ENCODE peak calls at places on chromosomes 13 and 19, in nine cellular contexts. Y is brain microvascular endothelial cell, J is adrenal gland, P is fibroblast of pulmonary artery, L is cardiac fibroblast, G is AG10803, N is astrocyte, O is uterus, U is HFF-Myc. M is an unnamed sample.

GRCh38 chr19:33304760-33305647 is 2.7 kb upstream of the CEBPA start:
- DNase-seq in J (no peak), P (no peak), O (no peak), N (no peak), Y (no peak), L (no peak), G (no peak), U (no peak), M (no peak)

GRCh38 chr13:94079876-94080275 is 399.6 kb downstream of the DCT start:
- DNase-seq in N (peak; percentile 51), Y (no peak), P (peak; percentile 36), U (no peak), J (no peak), G (peak; percentile 78), O (no peak), L (peak; percentile 42), M (no peak)

GRCh38 chr19:8304841-8305621 is 3.1 kb downstream of the CD320 start:
- DNase-seq in U (no peak), O (peak; percentile 17), P (no peak), L (no peak), N (no peak), Y (no peak), J (no peak), G (no peak), M (no peak)

GRCh38 chr13:114025432-114026127 is 51.7 kb upstream of the C13orf46 start:
- DNase-seq in J (no peak), U (peak; percentile 27), L (peak; percentile 46), Y (peak; percentile 61), N (peak; percentile 69), O (peak; percentile 58), G (peak; percentile 75), P (peak; percentile 74), M (no peak)

GRCh38 chr19:14318873-14319272 is 62.4 kb upstream of the ADGRE5 start:
- DNase-seq in P (no peak), N (no peak), G (no peak), O (no peak), U (no peak), Y (no peak), L (no peak), J (peak; percentile 13), M (no peak)

GRCh38 chr13:96052655-96053002 is 572 bp downstream of the UGGT2 start:
- DNase-seq in P (peak; percentile 72), N (peak; percentile 70), Y (peak; percentile 32), O (no peak), G (peak; percentile 64), J (no peak), U (no peak), L (peak; percentile 85), M (peak; percentile 71)

GRCh38 chr19:48636859-48637448 is at the start of gene DBP:
- DNase-seq in O (no peak), P (no peak), G (no peak), L (no peak), U (no peak), N (no peak), Y (no peak), J (peak; percentile 72), M (no peak)

GRCh38 chr13:31485183-31485582 is 254.1 kb upstream of the RXFP2 start:
- DNase-seq in L (peak; percentile 78), O (no peak), P (peak; percentile 76), Y (peak; percentile 68), U (no peak), J (no peak), N (no peak), G (no peak), M (no peak)

GRCh38 chr13:60152114-60152513 is 11.6 kb downstream of the DIAPH3 start:
- DNase-seq in J (no peak), G (peak; percentile 25), Y (no peak), P (no peak), N (peak; percentile 59), O (no peak), L (no peak), U (no peak), M (peak; percentile 17)

GRCh38 chr13:50426932-50427331 is 411.7 kb downstream of the KCNRG start:
- DNase-seq in N (no peak), Y (no peak), P (no peak), U (no peak), L (no peak), O (no peak), J (no peak), G (no peak), M (no peak)
- H3K4me3 ChIP-seq in N (no peak overlapping the region), Y (no peak overlapping the region), P (no peak overlapping the region), U (no peak overlapping the region), L (no peak overlapping the region), O (no peak overlapping the region), J (no peak overlapping the region), G (no peak overlapping the region), M (no peak overlapping the region)

GRCh38 chr13:76053181-76053580 is 417.1 kb downstream of the LMO7 start:
- DNase-seq in Y (no peak), L (no peak), P (no peak), J (no peak), U (no peak), G (no peak), N (no peak), O (no peak), M (peak; percentile 53)

GRCh38 chr13:76043882-76044281 is 407.8 kb downstream of the LMO7 start:
- DNase-seq in N (no peak), P (peak; percentile 3), Y (no peak), G (no peak), L (no peak), O (no peak), U (no peak), J (no peak), M (peak; percentile 22)

GRCh38 chr13:76048675-76049396 is 412.7 kb downstream of the LMO7 start:
- DNase-seq in J (no peak), L (no peak), Y (no peak), U (no peak), G (no peak), P (no peak), O (no peak), N (no peak), M (no peak)

GRCh38 chr13:76049397-76049746 is 413.2 kb downstream of the LMO7 start:
- DNase-seq in U (no peak), O (no peak), P (no peak), N (no peak), G (no peak), L (no peak), J (no peak), Y (no peak), M (no peak)

DNA sequence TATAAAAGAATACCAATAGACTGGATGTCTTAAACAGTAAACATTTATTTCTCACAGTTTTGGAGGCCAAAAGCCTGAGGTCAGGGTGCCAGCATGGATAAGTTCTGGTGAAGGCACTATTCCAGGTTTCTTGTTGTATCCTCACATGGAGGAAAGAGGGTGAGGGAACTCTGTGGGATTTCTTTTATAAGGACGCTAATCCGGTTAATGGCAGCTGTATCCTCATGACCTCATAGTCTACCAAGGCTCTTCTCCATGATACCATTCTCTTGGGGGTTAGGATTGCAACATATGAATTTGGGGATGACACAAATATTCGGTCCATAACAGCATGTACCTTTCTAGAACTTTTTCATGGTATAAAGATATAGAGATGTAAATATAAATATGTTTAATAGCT is 412.0 kb downstream of the LMO7 start:
- DNase-seq in G (no peak), Y (no peak), P (no peak), U (no peak), L (no peak), N (no peak), J (no peak), O (no peak), M (no peak)
- TF ChIP-seq CTCF in G (no peak), Y (no peak), P (no peak), U (no peak), L (no peak), N (no peak), J (no peak), O (no peak), M (no peak)

GRCh38 chr19:19226663-19227062 is 14.9 kb downstream of the NCAN start:
- DNase-seq in P (no peak), Y (no peak), N (no peak), U (no peak), L (no peak), J (no peak), G (no peak), O (no peak), M (no peak)

GRCh38 chr19:19224150-19224851 is 12.5 kb downstream of the NCAN start:
- DNase-seq in G (no peak), U (no peak), P (no peak), L (no peak), N (no peak), J (no peak), Y (no peak), O (no peak), M (no peak)

GRCh38 chr19:19223636-19224035 is 11.9 kb downstream of the NCAN start:
- DNase-seq in N (no peak), L (no peak), P (no peak), O (no peak), J (no peak), Y (no peak), G (no peak), U (no peak), M (no peak)

GRCh38 chr19:19226204-19226603 is 14.4 kb downstream of the NCAN start:
- DNase-seq in L (no peak), N (no peak), G (no peak), J (no peak), U (no peak), Y (no peak), O (no peak), P (no peak), M (no peak)

GRCh38 chr19:19224852-19225494 is 13.2 kb downstream of the NCAN start:
- DNase-seq in Y (peak; percentile 45), N (no peak), U (no peak), P (peak; percentile 61), L (peak; percentile 54), G (peak; percentile 47), O (peak; percentile 40), J (peak; percentile 78), M (peak; percentile 66)
- H3K4me3 ChIP-seq in Y (no peak overlapping the region), N (no peak overlapping the region), U (peak overlapping the region; percentile 20), P (no peak overlapping the region), L (peak overlapping the region; percentile 18), G (peak overlapping the region; percentile 20), O (no peak overlapping the region), J (no peak overlapping the region), M (no peak overlapping the region)

GRCh38 chr13:37680137-37680536 is 81.6 kb upstream of the POSTN start:
- DNase-seq in L (no peak), J (no peak), Y (no peak), N (no peak), O (no peak), P (no peak), U (no peak), G (no peak), M (no peak)

GRCh38 chr13:37682496-37682895 is 83.9 kb upstream of the POSTN start:
- DNase-seq in Y (no peak), N (no peak), P (no peak), L (no peak), U (no peak), O (no peak), G (no peak), J (no peak), M (no peak)

GRCh38 chr13:37681295-37682032 is 82.9 kb upstream of the POSTN start:
- DNase-seq in U (no peak), P (peak; percentile 95), L (peak; percentile 96), J (no peak), N (peak; percentile 83), Y (peak; percentile 87), O (no peak), G (peak; percentile 68), M (peak; percentile 4)

DNA sequence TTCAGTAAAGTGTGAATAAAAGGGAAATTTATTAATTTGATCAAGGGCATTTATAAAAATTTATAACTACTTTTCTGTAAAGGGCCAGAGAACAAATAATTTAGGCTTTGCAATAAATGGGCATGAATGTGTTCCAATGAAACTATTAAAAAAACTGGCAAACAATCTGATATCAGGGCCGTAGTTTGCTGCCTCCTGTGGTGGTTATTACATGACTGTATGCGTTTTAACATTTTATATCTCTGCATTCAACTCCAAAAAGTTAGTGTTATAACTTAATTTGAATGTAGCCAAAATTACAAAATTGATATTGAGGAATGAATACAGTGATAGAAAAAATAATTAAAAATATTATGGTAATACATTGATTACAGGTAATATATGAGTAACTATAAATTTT is 80.5 kb upstream of the POSTN start:
- DNase-seq in N (no peak), L (no peak), P (no peak), G (no peak), O (no peak), U (no peak), Y (no peak), J (no peak), M (no peak)
- TF ChIP-seq CTCF in N (peak; percentile 24), L (peak; percentile 40), P (peak; percentile 34), G (peak; percentile 23), O (no peak), U (peak; percentile 7), Y (peak; percentile 54), J (no peak), M (no peak)